ENCODE peak calls at places on chromosome 6, in nine cellular contexts. X is H54, Q is IMR-90, N is adrenal gland, A is stomach, K is lower leg skin, C is ovary, Y is breast epithelium, G is endothelial cell of umbilical vein. M is an unnamed sample.

GRCh38 chr6:41630946-41631345 is 7.3 kb upstream of the MDFI start:
- DNase-seq in X (no peak), Q (no peak), N (no peak), A (no peak), K (no peak), C (no peak), Y (no peak), G (no peak), M (no peak)

GRCh38 chr6:87623248-87623647 is 33.3 kb downstream of the ORC3 start:
- DNase-seq in X (no peak), Q (peak; percentile 45), N (no peak), A (no peak), K (no peak), C (no peak), Y (no peak), G (peak; percentile 21), M (no peak)

GRCh38 chr6:121780325-121781313 is 345.2 kb downstream of the GJA1 start:
- DNase-seq in X (no peak), Q (peak; percentile 92), N (peak; percentile 89), A (no peak), K (peak; percentile 96), C (peak; percentile 70), Y (peak; percentile 60), G (no peak), M (no peak)

GRCh38 chr6:104161960-104162669 is 697.6 kb downstream of the HACE1 start:
- DNase-seq in X (no peak), Q (no peak), N (no peak), A (no peak), K (no peak), C (no peak), Y (no peak), G (no peak), M (no peak)

GRCh38 chr6:169034523-169035167 is 219.0 kb downstream of the THBS2 start:
- DNase-seq in X (no peak), Q (peak; percentile 10), N (no peak), A (no peak), K (peak; percentile 82), C (no peak), Y (no peak), G (no peak), M (no peak)

GRCh38 chr6:12602342-12602741 is 114.2 kb upstream of the PHACTR1 start:
- DNase-seq in X (no peak), Q (no peak), N (no peak), A (no peak), K (no peak), C (no peak), Y (no peak), G (peak; percentile 63), M (no peak)

GRCh38 chr6:3782876-3783832 is 31.6 kb upstream of the PXDC1 start:
- DNase-seq in X (no peak), Q (peak; percentile 65), N (no peak), A (no peak), K (no peak), C (no peak), Y (no peak), G (no peak), M (no peak)

GRCh38 chr6:1670711-1671462 is 61.2 kb downstream of the FOXC1 start:
- DNase-seq in X (no peak), Q (peak; percentile 69), N (no peak), A (no peak), K (no peak), C (no peak), Y (no peak), G (no peak), M (no peak)

GRCh38 chr6:33995046-33995872 is 150.6 kb downstream of the GRM4 start:
- DNase-seq in X (no peak), Q (no peak), N (no peak), A (peak; percentile 86), K (peak; percentile 81), C (no peak), Y (peak; percentile 50), G (no peak), M (no peak)

GRCh38 chr6:3075522-3076113 is 7.3 kb downstream of the RIPK1 start:
- DNase-seq in X (no peak), Q (no peak), N (no peak), A (no peak), K (no peak), C (no peak), Y (no peak), G (peak; percentile 18), M (no peak)

GRCh38 chr6:15911753-15912504 is 217.0 kb upstream of the MYLIP start:
- DNase-seq in X (no peak), Q (no peak), N (no peak), A (no peak), K (no peak), C (no peak), Y (no peak), G (no peak), M (no peak)

GRCh38 chr6:16949696-16950095 is 152.2 kb upstream of the STMND1 start:
- DNase-seq in X (no peak), Q (no peak), N (no peak), A (no peak), K (no peak), C (no peak), Y (no peak), G (no peak), M (no peak)

GRCh38 chr6:73665686-73666319 is 12.0 kb upstream of the SLC17A5 start:
- DNase-seq in X (no peak), Q (peak; percentile 46), N (no peak), A (no peak), K (no peak), C (no peak), Y (no peak), G (no peak), M (no peak)

GRCh38 chr6:6942826-6943225 is 164.9 kb upstream of the RREB1 start:
- DNase-seq in X (no peak), Q (peak; percentile 8), N (no peak), A (no peak), K (peak; percentile 86), C (peak; percentile 25), Y (no peak), G (no peak), M (peak; percentile 19)

GRCh38 chr6:3318226-3318625 is 59.5 kb downstream of the PSMG4 start:
- DNase-seq in X (no peak), Q (no peak), N (no peak), A (peak; percentile 22), K (no peak), C (no peak), Y (no peak), G (no peak), M (no peak)

GRCh38 chr6:157107915-157108651 is 215.2 kb downstream of the TMEM242 start:
- DNase-seq in X (peak; percentile 32), Q (peak; percentile 98), N (no peak), A (no peak), K (no peak), C (no peak), Y (no peak), G (peak; percentile 74), M (peak; percentile 86)

GRCh38 chr6:71367763-71368162 is 79.2 kb downstream of the OGFRL1 start:
- DNase-seq in X (no peak), Q (peak; percentile 17), N (no peak), A (no peak), K (peak; percentile 82), C (no peak), Y (no peak), G (peak; percentile 50), M (peak; percentile 52)
- TF ChIP-seq POLR2A in X (no peak), Q (no peak), N (no peak), A (no peak), K (no peak), C (no peak), Y (no peak), G (no peak), M (no peak)

GRCh38 chr6:131946404-131946991 is 4.7 kb downstream of the CCN2 start:
- DNase-seq in X (no peak), Q (peak; percentile 78), N (no peak), A (no peak), K (no peak), C (no peak), Y (no peak), G (no peak), M (no peak)
- TF ChIP-seq POLR2A in X (no peak), Q (peak; percentile 91), N (no peak), A (no peak), K (no peak), C (no peak), Y (no peak), G (no peak), M (no peak)

GRCh38 chr6:144063744-144064401 is 31.5 kb downstream of the SF3B5 start:
- DNase-seq in X (peak; percentile 23), Q (no peak), N (peak; percentile 82), A (peak; percentile 93), K (peak; percentile 97), C (peak; percentile 21), Y (peak; percentile 79), G (peak; percentile 29), M (peak; percentile 95)
- TF ChIP-seq POLR2A in X (peak; percentile 16), Q (no peak), N (peak; percentile 72), A (peak; percentile 61), K (no peak), C (no peak), Y (peak; percentile 52), G (no peak), M (peak; percentile 80)

GRCh38 chr6:43060034-43060754 is 763 bp downstream of the KLC4 start:
- DNase-seq in X (peak; percentile 36), Q (no peak), N (no peak), A (peak; percentile 79), K (no peak), C (no peak), Y (no peak), G (no peak), M (peak; percentile 33)
- TF ChIP-seq POLR2A in X (no peak), Q (no peak), N (peak; percentile 0), A (no peak), K (no peak), C (no peak), Y (no peak), G (no peak), M (no peak)

DNA sequence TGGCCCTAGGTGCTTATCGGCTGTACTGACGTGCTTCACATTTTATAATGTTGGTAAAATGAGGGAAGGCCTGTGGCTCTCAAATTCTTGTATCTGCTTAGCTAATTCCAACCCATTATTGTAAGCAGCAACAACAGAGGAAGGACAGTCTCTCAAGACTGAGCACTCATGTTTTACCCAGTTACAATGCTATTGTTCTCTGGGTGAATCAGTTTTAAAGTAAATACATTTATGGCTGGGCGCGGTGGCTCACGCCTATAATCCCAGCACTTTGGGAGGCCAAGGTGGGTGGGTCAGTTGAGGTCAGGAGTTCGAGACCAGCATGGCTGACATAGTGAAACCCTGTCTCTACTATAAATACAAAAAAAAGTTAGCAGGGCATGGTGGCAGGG is 194.6 kb downstream of the PRKN start:
- DNase-seq in X (no peak), Q (no peak), N (no peak), A (no peak), K (no peak), C (no peak), Y (no peak), G (no peak), M (no peak)
- TF ChIP-seq POLR2A in X (no peak), Q (no peak), N (no peak), A (no peak), K (no peak), C (no peak), Y (no peak), G (no peak), M (no peak)

M was measured in erythroblast.